ENCODE peak calls at places on chromosomes 4 and X, in six cellular contexts. One of them, this sample, is unnamed.

GRCh38 chr4:6695660-6696581 is 2.2 kb downstream of the S100P start:
- DNase-seq in heart left ventricle: no peak
- DNase-seq in testis: no peak
- DNase-seq in stomach: peak
- DNase-seq in uterus: no peak
- DNase-seq in ovary: no peak
- DNase-seq in this sample: peak

GRCh38 chrX:124981420-124981819 is 338.3 kb upstream of the TEX13C start:
- DNase-seq in heart left ventricle: no peak
- DNase-seq in testis: no peak
- DNase-seq in stomach: no peak
- DNase-seq in uterus: no peak
- DNase-seq in ovary: no peak
- DNase-seq in this sample: no peak

GRCh38 chr4:139740121-139740520 is 74.5 kb downstream of the MGST2 start:
- DNase-seq in heart left ventricle: peak
- DNase-seq in testis: no peak
- DNase-seq in stomach: no peak
- DNase-seq in uterus: peak
- DNase-seq in ovary: peak
- DNase-seq in this sample: peak

GRCh38 chrX:51976503-51976902 is 83.1 kb downstream of the MAGED1 start:
- DNase-seq in heart left ventricle: no peak
- DNase-seq in testis: no peak
- DNase-seq in stomach: no peak
- DNase-seq in uterus: no peak
- DNase-seq in ovary: no peak
- DNase-seq in this sample: no peak

GRCh38 chr4:166165829-166166420 is 292.9 kb downstream of the TLL1 start:
- DNase-seq in heart left ventricle: no peak
- DNase-seq in testis: peak
- DNase-seq in stomach: no peak
- DNase-seq in uterus: no peak
- DNase-seq in ovary: no peak
- DNase-seq in this sample: no peak

GRCh38 chr4:70397580-70397979 is at the start of gene OPRPN:
- DNase-seq in heart left ventricle: no peak
- DNase-seq in testis: no peak
- DNase-seq in stomach: no peak
- DNase-seq in uterus: no peak
- DNase-seq in ovary: no peak
- DNase-seq in this sample: no peak

GRCh38 chr4:119733431-119733830 is 104.8 kb upstream of the PDE5A start:
- DNase-seq in heart left ventricle: no peak
- DNase-seq in testis: no peak
- DNase-seq in stomach: no peak
- DNase-seq in uterus: no peak
- DNase-seq in ovary: no peak
- DNase-seq in this sample: no peak

GRCh38 chr4:169640261-169640880 is 20.0 kb downstream of the CLCN3 start:
- DNase-seq in heart left ventricle: no peak
- DNase-seq in testis: no peak
- DNase-seq in stomach: no peak
- DNase-seq in uterus: no peak
- DNase-seq in ovary: no peak
- DNase-seq in this sample: no peak

GRCh38 chr4:6986067-6986780 is 56.9 kb upstream of the TADA2B start:
- DNase-seq in heart left ventricle: peak
- DNase-seq in testis: peak
- DNase-seq in stomach: no peak
- DNase-seq in uterus: peak
- DNase-seq in ovary: peak
- DNase-seq in this sample: peak

GRCh38 chr4:91325495-91325894 is 978.3 kb upstream of the GRID2 start:
- DNase-seq in heart left ventricle: peak
- DNase-seq in testis: peak
- DNase-seq in stomach: peak
- DNase-seq in uterus: no peak
- DNase-seq in ovary: no peak
- DNase-seq in this sample: peak

GRCh38 chrX:152925835-152926234 is 28.0 kb downstream of the ZNF185 start:
- DNase-seq in heart left ventricle: no peak
- DNase-seq in testis: no peak
- DNase-seq in stomach: no peak
- DNase-seq in uterus: no peak
- DNase-seq in ovary: no peak
- DNase-seq in this sample: no peak

GRCh38 chr4:56197387-56197786 is 189.9 kb downstream of the AASDH start:
- DNase-seq in heart left ventricle: no peak
- DNase-seq in testis: no peak
- DNase-seq in stomach: no peak
- DNase-seq in uterus: no peak
- DNase-seq in ovary: no peak
- DNase-seq in this sample: no peak

GRCh38 chrX:1593286-1594271 is 2.2 kb downstream of the AKAP17A start:
- DNase-seq in heart left ventricle: no peak
- DNase-seq in testis: peak
- DNase-seq in stomach: peak
- DNase-seq in uterus: no peak
- DNase-seq in ovary: no peak
- DNase-seq in this sample: no peak

GRCh38 chr4:11701978-11702377 is 273.3 kb upstream of the HS3ST1 start:
- DNase-seq in heart left ventricle: no peak
- DNase-seq in testis: no peak
- DNase-seq in stomach: no peak
- DNase-seq in uterus: no peak
- DNase-seq in ovary: no peak
- DNase-seq in this sample: no peak

GRCh38 chr4:151184523-151185458 is 85.4 kb downstream of the RPS3A start:
- DNase-seq in heart left ventricle: no peak
- DNase-seq in testis: no peak
- DNase-seq in stomach: no peak
- DNase-seq in uterus: no peak
- DNase-seq in ovary: no peak
- DNase-seq in this sample: no peak

GRCh38 chrX:108019382-108019857 is 25.4 kb upstream of the VSIG1 start:
- DNase-seq in heart left ventricle: no peak
- DNase-seq in testis: no peak
- DNase-seq in stomach: no peak
- DNase-seq in uterus: no peak
- DNase-seq in ovary: no peak
- DNase-seq in this sample: no peak

GRCh38 chr4:76765473-76766183 is 132.3 kb downstream of the SOWAHB start:
- DNase-seq in heart left ventricle: no peak
- DNase-seq in testis: no peak
- DNase-seq in stomach: no peak
- DNase-seq in uterus: no peak
- DNase-seq in ovary: no peak
- DNase-seq in this sample: no peak

GRCh38 chr4:183038436-183038835 is 60.6 kb upstream of the WWC2 start:
- DNase-seq in heart left ventricle: no peak
- DNase-seq in testis: no peak
- DNase-seq in stomach: no peak
- DNase-seq in uterus: no peak
- DNase-seq in ovary: no peak
- DNase-seq in this sample: no peak

GRCh38 chr4:165879581-165879980 is 6.5 kb downstream of the TLL1 start:
- DNase-seq in heart left ventricle: no peak
- DNase-seq in testis: no peak
- DNase-seq in stomach: no peak
- DNase-seq in uterus: no peak
- DNase-seq in ovary: no peak
- DNase-seq in this sample: no peak

GRCh38 chr4:75724867-75725724 is 719 bp downstream of the USO1 start:
- DNase-seq in heart left ventricle: peak
- DNase-seq in testis: peak
- DNase-seq in stomach: peak
- DNase-seq in uterus: peak
- DNase-seq in ovary: peak
- DNase-seq in this sample: peak

GRCh38 chr4:89724716-89725115 is 112.2 kb downstream of the SNCA start:
- DNase-seq in heart left ventricle: no peak
- DNase-seq in testis: no peak
- DNase-seq in stomach: no peak
- DNase-seq in uterus: no peak
- DNase-seq in ovary: no peak
- DNase-seq in this sample: no peak
- TF ChIP-seq POLR2A in heart left ventricle: no peak
- TF ChIP-seq POLR2A in testis: no peak
- TF ChIP-seq POLR2A in stomach: no peak
- TF ChIP-seq POLR2A in uterus: no peak
- TF ChIP-seq POLR2A in ovary: no peak
- TF ChIP-seq POLR2A in this sample: no peak

DNA sequence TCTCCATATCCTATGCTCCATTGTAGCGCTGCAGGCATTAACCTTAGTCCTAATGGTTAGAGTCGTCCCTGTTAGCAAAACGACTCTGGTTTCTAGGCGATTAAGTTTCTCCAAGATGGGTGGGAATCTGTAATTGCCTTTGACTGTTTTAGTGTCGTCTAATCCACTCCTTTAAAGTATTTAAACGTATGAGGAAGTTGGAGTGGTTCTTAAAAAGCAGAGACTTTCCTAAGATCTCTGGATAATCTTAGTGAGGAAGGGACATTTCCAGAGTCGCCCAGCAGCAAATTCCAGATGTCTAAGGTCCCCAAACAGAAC is 285 bp downstream of the MRPS18C start:
- DNase-seq in heart left ventricle: no peak
- DNase-seq in testis: no peak
- DNase-seq in stomach: no peak
- DNase-seq in uterus: no peak
- DNase-seq in ovary: no peak
- DNase-seq in this sample: no peak
- H3K27ac ChIP-seq in heart left ventricle: peak
- H3K27ac ChIP-seq in testis: peak
- H3K27ac ChIP-seq in stomach: peak
- H3K27ac ChIP-seq in uterus: peak
- H3K27ac ChIP-seq in ovary: no peak
- H3K27ac ChIP-seq in this sample: peak

GRCh38 chr4:185201983-185202962 is 1.5 kb downstream of the CFAP97 start:
- DNase-seq in heart left ventricle: no peak
- DNase-seq in testis: no peak
- DNase-seq in stomach: no peak
- DNase-seq in uterus: no peak
- DNase-seq in ovary: no peak
- DNase-seq in this sample: peak
- TF ChIP-seq POLR2A in heart left ventricle: no peak
- TF ChIP-seq POLR2A in testis: no peak
- TF ChIP-seq POLR2A in stomach: no peak
- TF ChIP-seq POLR2A in uterus: no peak
- TF ChIP-seq POLR2A in ovary: no peak
- TF ChIP-seq POLR2A in this sample: no peak

GRCh38 chrX:21838937-21839333 is 482 bp upstream of the MBTPS2 start:
- DNase-seq in heart left ventricle: no peak
- DNase-seq in testis: no peak
- DNase-seq in stomach: no peak
- DNase-seq in uterus: no peak
- DNase-seq in ovary: no peak
- DNase-seq in this sample: no peak
- H3K27ac ChIP-seq in heart left ventricle: peak
- H3K27ac ChIP-seq in testis: peak
- H3K27ac ChIP-seq in stomach: peak
- H3K27ac ChIP-seq in uterus: peak
- H3K27ac ChIP-seq in ovary: no peak
- H3K27ac ChIP-seq in this sample: peak

GRCh38 chrX:149631293-149632165 is at the start of gene TMEM185A:
- DNase-seq in heart left ventricle: peak
- DNase-seq in testis: peak
- DNase-seq in stomach: peak
- DNase-seq in uterus: peak
- DNase-seq in ovary: peak
- DNase-seq in this sample: peak
- TF ChIP-seq POLR2A in heart left ventricle: no peak
- TF ChIP-seq POLR2A in testis: no peak
- TF ChIP-seq POLR2A in stomach: no peak
- TF ChIP-seq POLR2A in uterus: no peak
- TF ChIP-seq POLR2A in ovary: no peak
- TF ChIP-seq POLR2A in this sample: no peak

This sample was measured in body of pancreas.